ENCODE peak calls at places on chromosomes 6 and 20, in ten cellular contexts. One of them, this sample, is unnamed.

GRCh38 chr6:146990821-146991798 is 213.1 kb upstream of the STXBP5 start:
- DNase-seq in ELR: peak; percentile 73
- DNase-seq in K562: peak; percentile 76
- DNase-seq in type B pancreatic cell: no peak
- DNase-seq in activated naive CD4-positive, alpha-beta T cell treated with Interleukin-2 at 50 U/mL for 16 hours: no peak
- DNase-seq in aorta: no peak
- DNase-seq in astrocyte of the hippocampus: peak; percentile 18
- DNase-seq in stimulated activated naive CD8-positive, alpha-beta T cell treated with anti-CD3 and anti-CD28 coated beads, Interleukin-15, Interleukin-2, amounts not matched to agents 100 U/mL and 50 U/mL, for 24 hours: no peak
- DNase-seq in activated T-helper 1 cell treated with anti-CD3 and anti-CD28 coated beads, Interleukin-2, amount 50 U/mL, for 16 hours: no peak
- DNase-seq in COR-L47: no peak
- DNase-seq in this sample: no peak

GRCh38 chr20:48453477-48454093 is 374.2 kb downstream of the PREX1 start:
- DNase-seq in ELR: no peak
- DNase-seq in K562: no peak
- DNase-seq in type B pancreatic cell: no peak
- DNase-seq in activated naive CD4-positive, alpha-beta T cell treated with Interleukin-2 at 50 U/mL for 16 hours: no peak
- DNase-seq in aorta: no peak
- DNase-seq in astrocyte of the hippocampus: no peak
- DNase-seq in stimulated activated naive CD8-positive, alpha-beta T cell treated with anti-CD3 and anti-CD28 coated beads, Interleukin-15, Interleukin-2, amounts not matched to agents 100 U/mL and 50 U/mL, for 24 hours: no peak
- DNase-seq in activated T-helper 1 cell treated with anti-CD3 and anti-CD28 coated beads, Interleukin-2, amount 50 U/mL, for 16 hours: no peak
- DNase-seq in COR-L47: no peak
- DNase-seq in this sample: no peak

GRCh38 chr6:112941613-112942012 is 594.5 kb downstream of the RFPL4B start:
- DNase-seq in ELR: no peak
- DNase-seq in K562: no peak
- DNase-seq in type B pancreatic cell: no peak
- DNase-seq in activated naive CD4-positive, alpha-beta T cell treated with Interleukin-2 at 50 U/mL for 16 hours: no peak
- DNase-seq in aorta: no peak
- DNase-seq in astrocyte of the hippocampus: peak; percentile 37
- DNase-seq in stimulated activated naive CD8-positive, alpha-beta T cell treated with anti-CD3 and anti-CD28 coated beads, Interleukin-15, Interleukin-2, amounts not matched to agents 100 U/mL and 50 U/mL, for 24 hours: no peak
- DNase-seq in activated T-helper 1 cell treated with anti-CD3 and anti-CD28 coated beads, Interleukin-2, amount 50 U/mL, for 16 hours: no peak
- DNase-seq in COR-L47: no peak
- DNase-seq in this sample: no peak

GRCh38 chr6:121520337-121521163 is 85.1 kb downstream of the GJA1 start:
- DNase-seq in ELR: peak; percentile 78
- DNase-seq in K562: no peak
- DNase-seq in type B pancreatic cell: no peak
- DNase-seq in activated naive CD4-positive, alpha-beta T cell treated with Interleukin-2 at 50 U/mL for 16 hours: no peak
- DNase-seq in aorta: no peak
- DNase-seq in astrocyte of the hippocampus: peak; percentile 96
- DNase-seq in stimulated activated naive CD8-positive, alpha-beta T cell treated with anti-CD3 and anti-CD28 coated beads, Interleukin-15, Interleukin-2, amounts not matched to agents 100 U/mL and 50 U/mL, for 24 hours: no peak
- DNase-seq in activated T-helper 1 cell treated with anti-CD3 and anti-CD28 coated beads, Interleukin-2, amount 50 U/mL, for 16 hours: no peak
- DNase-seq in COR-L47: no peak
- DNase-seq in this sample: no peak

GRCh38 chr6:95518630-95519227 is 58.6 kb upstream of the MANEA start:
- DNase-seq in ELR: no peak
- DNase-seq in K562: peak; percentile 62
- DNase-seq in type B pancreatic cell: no peak
- DNase-seq in activated naive CD4-positive, alpha-beta T cell treated with Interleukin-2 at 50 U/mL for 16 hours: no peak
- DNase-seq in aorta: no peak
- DNase-seq in astrocyte of the hippocampus: no peak
- DNase-seq in stimulated activated naive CD8-positive, alpha-beta T cell treated with anti-CD3 and anti-CD28 coated beads, Interleukin-15, Interleukin-2, amounts not matched to agents 100 U/mL and 50 U/mL, for 24 hours: no peak
- DNase-seq in activated T-helper 1 cell treated with anti-CD3 and anti-CD28 coated beads, Interleukin-2, amount 50 U/mL, for 16 hours: no peak
- DNase-seq in COR-L47: no peak
- DNase-seq in this sample: no peak

GRCh38 chr6:4291453-4292403 is 156.4 kb upstream of the ECI2 start:
- DNase-seq in ELR: peak; percentile 52
- DNase-seq in K562: peak; percentile 64
- DNase-seq in type B pancreatic cell: no peak
- DNase-seq in activated naive CD4-positive, alpha-beta T cell treated with Interleukin-2 at 50 U/mL for 16 hours: no peak
- DNase-seq in aorta: no peak
- DNase-seq in astrocyte of the hippocampus: no peak
- DNase-seq in stimulated activated naive CD8-positive, alpha-beta T cell treated with anti-CD3 and anti-CD28 coated beads, Interleukin-15, Interleukin-2, amounts not matched to agents 100 U/mL and 50 U/mL, for 24 hours: no peak
- DNase-seq in activated T-helper 1 cell treated with anti-CD3 and anti-CD28 coated beads, Interleukin-2, amount 50 U/mL, for 16 hours: no peak
- DNase-seq in COR-L47: no peak
- DNase-seq in this sample: no peak

GRCh38 chr20:41570552-41570951 is 47.6 kb downstream of the CHD6 start:
- DNase-seq in ELR: no peak
- DNase-seq in K562: no peak
- DNase-seq in type B pancreatic cell: no peak
- DNase-seq in activated naive CD4-positive, alpha-beta T cell treated with Interleukin-2 at 50 U/mL for 16 hours: no peak
- DNase-seq in aorta: no peak
- DNase-seq in astrocyte of the hippocampus: no peak
- DNase-seq in stimulated activated naive CD8-positive, alpha-beta T cell treated with anti-CD3 and anti-CD28 coated beads, Interleukin-15, Interleukin-2, amounts not matched to agents 100 U/mL and 50 U/mL, for 24 hours: no peak
- DNase-seq in activated T-helper 1 cell treated with anti-CD3 and anti-CD28 coated beads, Interleukin-2, amount 50 U/mL, for 16 hours: no peak
- DNase-seq in COR-L47: no peak
- DNase-seq in this sample: no peak

GRCh38 chr6:44542401-44543116 is 155.1 kb downstream of the CDC5L start:
- DNase-seq in ELR: no peak
- DNase-seq in K562: no peak
- DNase-seq in type B pancreatic cell: no peak
- DNase-seq in activated naive CD4-positive, alpha-beta T cell treated with Interleukin-2 at 50 U/mL for 16 hours: no peak
- DNase-seq in aorta: peak; percentile 70
- DNase-seq in astrocyte of the hippocampus: peak; percentile 76
- DNase-seq in stimulated activated naive CD8-positive, alpha-beta T cell treated with anti-CD3 and anti-CD28 coated beads, Interleukin-15, Interleukin-2, amounts not matched to agents 100 U/mL and 50 U/mL, for 24 hours: no peak
- DNase-seq in activated T-helper 1 cell treated with anti-CD3 and anti-CD28 coated beads, Interleukin-2, amount 50 U/mL, for 16 hours: no peak
- DNase-seq in COR-L47: no peak
- DNase-seq in this sample: no peak

This sample was measured in SK-N-DZ.